ENCODE peak calls at places on chromosome 14, in four cellular contexts. F is stimulated activated naive CD4-positive, alpha-beta T cell; O is brain microvascular endothelial cell; T is lower lobe of right lung. R is an unnamed sample.

GRCh38 chr14:105856676-105857222 is 330.4 kb downstream of the TMEM121 start:
- DNase-seq in F (no peak), O (no peak), T (no peak), R (no peak)

GRCh38 chr14:95195031-95195430 is 37.7 kb upstream of the DICER1 start:
- DNase-seq in F (no peak), O (no peak), T (no peak), R (no peak)

GRCh38 chr14:32571551-32571950 is 242.5 kb downstream of the AKAP6 start:
- DNase-seq in F (no peak), O (no peak), T (no peak), R (no peak)

GRCh38 chr14:22428681-22429315 is 160.2 kb downstream of the DAD1 start:
- DNase-seq in F (no peak), O (peak), T (no peak), R (no peak)

GRCh38 chr14:103204852-103205540 is 81.7 kb downstream of the TNFAIP2 start:
- DNase-seq in F (no peak), O (peak), T (no peak), R (no peak)

GRCh38 chr14:103576371-103577024 is 13.7 kb downstream of the COA8 start:
- DNase-seq in F (no peak), O (peak), T (peak), R (no peak)

GRCh38 chr14:53106768-53107167 is 46.4 kb downstream of the DDHD1 start:
- DNase-seq in F (no peak), O (no peak), T (no peak), R (no peak)

GRCh38 chr14:85443001-85443400 is 86.9 kb upstream of the FLRT2 start:
- DNase-seq in F (no peak), O (no peak), T (no peak), R (no peak)

GRCh38 chr14:103705158-103705523 is 10.1 kb downstream of the XRCC3 start:
- DNase-seq in F (no peak), O (no peak), T (peak), R (no peak)

GRCh38 chr14:25006031-25006430 is 43.9 kb downstream of the STXBP6 start:
- DNase-seq in F (no peak), O (no peak), T (no peak), R (no peak)

GRCh38 chr14:81208489-81208888 is 12.3 kb downstream of the GTF2A1 start:
- DNase-seq in F (no peak), O (no peak), T (peak), R (no peak)

GRCh38 chr14:68235011-68235410 is 415.4 kb downstream of the RAD51B start:
- DNase-seq in F (no peak), O (no peak), T (no peak), R (no peak)

GRCh38 chr14:104554608-104555401 is 24.8 kb upstream of the C14orf180 start:
- DNase-seq in F (no peak), O (no peak), T (peak), R (no peak)

GRCh38 chr14:59688224-59689170 is 111.9 kb upstream of the CCDC175 start:
- DNase-seq in F (no peak), O (peak), T (no peak), R (peak)

GRCh38 chr14:89924224-89924623 is 30.3 kb downstream of the EFCAB11 start:
- DNase-seq in F (no peak), O (no peak), T (no peak), R (no peak)

GRCh38 chr14:101480747-101481530 is 80.4 kb upstream of the DIO3 start:
- DNase-seq in F (no peak), O (no peak), T (peak), R (peak)

GRCh38 chr14:53044486-53044885 is 93.6 kb upstream of the FERMT2 start:
- DNase-seq in F (no peak), O (peak), T (no peak), R (no peak)

GRCh38 chr14:37251778-37252177 is 54.0 kb downstream of the MIPOL1 start:
- DNase-seq in F (no peak), O (no peak), T (no peak), R (no peak)

GRCh38 chr14:68979722-68980552 is 835 bp upstream of the ACTN1 start:
- DNase-seq in F (peak), O (no peak), T (peak), R (no peak)

GRCh38 chr14:60684203-60684602 is 34.9 kb upstream of the SIX1 start:
- DNase-seq in F (no peak), O (no peak), T (no peak), R (no peak)

GRCh38 chr14:60647081-60647836 is 2.0 kb downstream of the SIX1 start:
- DNase-seq in F (no peak), O (peak), T (peak), R (no peak)

GRCh38 chr14:53355581-53356112 is 202.5 kb upstream of the DDHD1 start:
- DNase-seq in F (no peak), O (peak), T (no peak), R (no peak)

GRCh38 chr14:81236138-81236537 is 15.4 kb upstream of the GTF2A1 start:
- DNase-seq in F (no peak), O (no peak), T (no peak), R (no peak)

GRCh38 chr14:35380794-35381193 is 23.8 kb downstream of the NFKBIA start:
- DNase-seq in F (no peak), O (no peak), T (no peak), R (no peak)

GRCh38 chr14:24398298-24398942 is 383 bp upstream of the NYNRIN start:
- DNase-seq in F (no peak), O (no peak), T (no peak), R (no peak)

GRCh38 chr14:91780452-91780851 is 48.6 kb upstream of the CATSPERB start:
- DNase-seq in F (no peak), O (no peak), T (no peak), R (no peak)

GRCh38 chr14:105151131-105151837 is 17.3 kb downstream of the JAG2 start:
- DNase-seq in F (no peak), O (no peak), T (peak), R (no peak)

GRCh38 chr14:104982548-104983230 is 2.9 kb upstream of the CLBA1 start:
- DNase-seq in F (no peak), O (no peak), T (peak), R (no peak)

GRCh38 chr14:104967144-104967413 is 11.1 kb downstream of the AHNAK2 start:
- DNase-seq in F (no peak), O (no peak), T (no peak), R (no peak)